ENCODE peak calls at places on chromosomes 11 and 22, in eight cellular contexts. One of them, this sample, is unnamed.

GRCh38 chr11:111797145-111797581 is 31.0 kb upstream of the PPP2R1B start:
- DNase-seq in GM12878: peak; percentile 34
- DNase-seq in psoas muscle: no peak
- DNase-seq in SK-N-SH: no peak
- DNase-seq in fibroblast of lung: peak; percentile 41
- DNase-seq in heart right ventricle: no peak
- DNase-seq in heart left ventricle: no peak
- DNase-seq in HCT116: no peak
- DNase-seq in this sample: no peak

GRCh38 chr22:41532908-41533825 is 11.1 kb downstream of the POLR3H start:
- DNase-seq in GM12878: no peak
- DNase-seq in psoas muscle: peak; percentile 92
- DNase-seq in heart left ventricle: peak; percentile 71
- DNase-seq in heart right ventricle: peak; percentile 84
- DNase-seq in fibroblast of lung: peak; percentile 30
- DNase-seq in HCT116: no peak
- DNase-seq in SK-N-SH: peak; percentile 71
- DNase-seq in this sample: no peak

GRCh38 chr11:126790550-126790981 is 210.0 kb downstream of the KIRREL3 start:
- DNase-seq in heart right ventricle: no peak
- DNase-seq in SK-N-SH: no peak
- DNase-seq in fibroblast of lung: peak; percentile 98
- DNase-seq in GM12878: no peak
- DNase-seq in psoas muscle: no peak
- DNase-seq in heart left ventricle: no peak
- DNase-seq in HCT116: no peak
- DNase-seq in this sample: no peak

GRCh38 chr11:44096360-44097188 is 1.1 kb downstream of the EXT2 start:
- DNase-seq in psoas muscle: no peak
- DNase-seq in heart right ventricle: no peak
- DNase-seq in HCT116: no peak
- DNase-seq in GM12878: no peak
- DNase-seq in SK-N-SH: no peak
- DNase-seq in fibroblast of lung: peak; percentile 54
- DNase-seq in heart left ventricle: no peak
- DNase-seq in this sample: no peak

GRCh38 chr22:43476751-43477150 is 64.9 kb downstream of the MPPED1 start:
- DNase-seq in HCT116: no peak
- DNase-seq in heart left ventricle: no peak
- DNase-seq in SK-N-SH: no peak
- DNase-seq in heart right ventricle: no peak
- DNase-seq in GM12878: no peak
- DNase-seq in fibroblast of lung: no peak
- DNase-seq in psoas muscle: no peak
- DNase-seq in this sample: no peak

GRCh38 chr22:43393845-43394474 is 17.9 kb upstream of the MPPED1 start:
- DNase-seq in SK-N-SH: no peak
- DNase-seq in heart right ventricle: no peak
- DNase-seq in psoas muscle: no peak
- DNase-seq in HCT116: no peak
- DNase-seq in fibroblast of lung: no peak
- DNase-seq in heart left ventricle: no peak
- DNase-seq in GM12878: no peak
- DNase-seq in this sample: no peak

GRCh38 chr11:119375629-119376196 is 5.8 kb downstream of the USP2 start:
- DNase-seq in heart left ventricle: peak; percentile 84
- DNase-seq in heart right ventricle: peak; percentile 83
- DNase-seq in psoas muscle: peak; percentile 95
- DNase-seq in GM12878: no peak
- DNase-seq in fibroblast of lung: peak; percentile 80
- DNase-seq in SK-N-SH: peak; percentile 45
- DNase-seq in HCT116: no peak
- DNase-seq in this sample: no peak

GRCh38 chr11:77147668-77148321 is 19.7 kb downstream of the MYO7A start:
- DNase-seq in heart right ventricle: no peak
- DNase-seq in HCT116: no peak
- DNase-seq in fibroblast of lung: peak; percentile 22
- DNase-seq in psoas muscle: no peak
- DNase-seq in SK-N-SH: no peak
- DNase-seq in heart left ventricle: no peak
- DNase-seq in GM12878: no peak
- DNase-seq in this sample: no peak

GRCh38 chr22:36339171-36340065 is 48.3 kb downstream of the MYH9 start:
- DNase-seq in fibroblast of lung: peak; percentile 89
- DNase-seq in SK-N-SH: no peak
- DNase-seq in heart left ventricle: no peak
- DNase-seq in psoas muscle: no peak
- DNase-seq in HCT116: no peak
- DNase-seq in GM12878: no peak
- DNase-seq in heart right ventricle: no peak
- DNase-seq in this sample: no peak

GRCh38 chr11:70226967-70227366 is 23.9 kb downstream of the FADD start:
- DNase-seq in psoas muscle: no peak
- DNase-seq in heart left ventricle: no peak
- DNase-seq in fibroblast of lung: no peak
- DNase-seq in SK-N-SH: peak; percentile 56
- DNase-seq in heart right ventricle: no peak
- DNase-seq in HCT116: peak; percentile 23
- DNase-seq in GM12878: no peak
- DNase-seq in this sample: no peak

GRCh38 chr11:66369073-66369894 is 2.3 kb downstream of the SLC29A2 start:
- DNase-seq in psoas muscle: peak; percentile 45
- DNase-seq in GM12878: no peak
- DNase-seq in heart left ventricle: no peak
- DNase-seq in HCT116: no peak
- DNase-seq in fibroblast of lung: no peak
- DNase-seq in SK-N-SH: no peak
- DNase-seq in heart right ventricle: no peak
- DNase-seq in this sample: no peak

GRCh38 chr11:118155781-118156530 is 3.3 kb upstream of the SCN4B start:
- DNase-seq in psoas muscle: no peak
- DNase-seq in SK-N-SH: peak; percentile 62
- DNase-seq in HCT116: no peak
- DNase-seq in fibroblast of lung: no peak
- DNase-seq in heart left ventricle: no peak
- DNase-seq in heart right ventricle: no peak
- DNase-seq in GM12878: no peak
- DNase-seq in this sample: no peak

GRCh38 chr11:512895-513595 is 6.0 kb upstream of the RNH1 start:
- DNase-seq in SK-N-SH: no peak
- DNase-seq in fibroblast of lung: no peak
- DNase-seq in psoas muscle: no peak
- DNase-seq in HCT116: no peak
- DNase-seq in heart right ventricle: no peak
- DNase-seq in heart left ventricle: no peak
- DNase-seq in GM12878: no peak
- DNase-seq in this sample: no peak

GRCh38 chr11:726278-726915 is 20.4 kb downstream of the EPS8L2 start:
- DNase-seq in fibroblast of lung: peak; percentile 68
- DNase-seq in heart right ventricle: no peak
- DNase-seq in heart left ventricle: no peak
- DNase-seq in SK-N-SH: peak; percentile 71
- DNase-seq in GM12878: no peak
- DNase-seq in psoas muscle: peak; percentile 64
- DNase-seq in HCT116: no peak
- DNase-seq in this sample: no peak

DNA sequence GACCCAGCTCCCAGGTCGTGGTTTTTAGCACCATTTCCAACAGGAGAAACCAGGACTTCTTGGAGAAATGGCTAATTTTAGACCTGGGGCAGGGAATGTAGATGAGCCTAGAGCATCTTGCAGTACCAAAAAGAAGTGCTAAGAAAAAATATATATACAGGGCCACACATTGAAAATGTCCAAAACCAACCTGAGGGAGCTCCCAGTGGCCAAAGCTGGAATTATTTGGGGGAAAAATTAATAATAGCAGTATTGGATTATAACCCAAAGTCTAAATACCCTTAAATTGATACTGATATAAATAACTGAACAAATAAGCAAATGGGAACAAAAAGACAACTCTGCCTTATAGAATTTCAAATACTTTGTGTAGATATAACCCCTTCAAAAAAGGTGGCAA is 108.0 kb downstream of the PARVA start:
- DNase-seq in HCT116: no peak
- DNase-seq in SK-N-SH: no peak
- DNase-seq in GM12878: no peak
- DNase-seq in fibroblast of lung: no peak
- DNase-seq in psoas muscle: no peak
- DNase-seq in heart right ventricle: no peak
- DNase-seq in heart left ventricle: no peak
- DNase-seq in this sample: no peak
- TF ChIP-seq CTCF in HCT116: peak; percentile 51
- TF ChIP-seq CTCF in SK-N-SH: peak; percentile 60
- TF ChIP-seq CTCF in GM12878: no peak
- TF ChIP-seq CTCF in fibroblast of lung: peak; percentile 71
- TF ChIP-seq CTCF in psoas muscle: peak; percentile 24
- TF ChIP-seq CTCF in heart right ventricle: no peak
- TF ChIP-seq CTCF in heart left ventricle: peak; percentile 19
- TF ChIP-seq CTCF in this sample: no peak

GRCh38 chr11:7892751-7893356 is 38.2 kb downstream of the OR10A6 start:
- DNase-seq in GM12878: no peak
- DNase-seq in heart left ventricle: no peak
- DNase-seq in SK-N-SH: peak; percentile 56
- DNase-seq in HCT116: peak; percentile 22
- DNase-seq in fibroblast of lung: peak; percentile 52
- DNase-seq in psoas muscle: no peak
- DNase-seq in heart right ventricle: no peak
- DNase-seq in this sample: no peak

GRCh38 chr11:7896026-7896785 is 34.9 kb downstream of the OR10A6 start:
- DNase-seq in psoas muscle: no peak
- DNase-seq in SK-N-SH: no peak
- DNase-seq in GM12878: no peak
- DNase-seq in heart left ventricle: no peak
- DNase-seq in heart right ventricle: no peak
- DNase-seq in fibroblast of lung: no peak
- DNase-seq in HCT116: no peak
- DNase-seq in this sample: no peak

GRCh38 chr11:7894251-7894650 is 36.8 kb downstream of the OR10A6 start:
- DNase-seq in heart left ventricle: no peak
- DNase-seq in GM12878: no peak
- DNase-seq in fibroblast of lung: no peak
- DNase-seq in HCT116: no peak
- DNase-seq in heart right ventricle: no peak
- DNase-seq in SK-N-SH: no peak
- DNase-seq in psoas muscle: no peak
- DNase-seq in this sample: no peak

GRCh38 chr11:7892059-7892699 is 38.9 kb downstream of the OR10A6 start:
- DNase-seq in HCT116: no peak
- DNase-seq in heart left ventricle: no peak
- DNase-seq in GM12878: no peak
- DNase-seq in heart right ventricle: no peak
- DNase-seq in psoas muscle: no peak
- DNase-seq in fibroblast of lung: peak; percentile 58
- DNase-seq in SK-N-SH: no peak
- DNase-seq in this sample: no peak

DNA sequence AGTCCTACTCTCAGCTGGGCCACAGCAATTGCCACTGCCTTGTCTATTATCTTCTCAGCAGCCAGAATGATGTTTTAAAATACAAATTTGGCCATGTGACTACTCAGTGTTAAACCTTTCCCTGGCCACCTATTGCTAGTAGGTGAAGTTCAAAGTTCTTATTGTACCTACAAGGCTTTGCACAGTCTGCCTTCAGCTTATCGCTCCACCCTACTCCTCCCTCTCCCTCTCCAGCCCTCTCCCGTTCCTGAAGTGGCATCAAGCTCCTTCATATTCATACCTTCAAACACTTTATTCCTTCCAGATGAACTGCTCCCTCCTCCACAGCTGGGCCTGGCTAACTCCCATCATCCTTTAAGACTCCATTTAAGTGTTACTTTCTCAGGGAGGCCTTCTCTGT is 37.3 kb downstream of the OR10A6 start:
- DNase-seq in HCT116: no peak
- DNase-seq in fibroblast of lung: no peak
- DNase-seq in heart right ventricle: no peak
- DNase-seq in psoas muscle: no peak
- DNase-seq in heart left ventricle: no peak
- DNase-seq in SK-N-SH: no peak
- DNase-seq in GM12878: no peak
- DNase-seq in this sample: no peak
- H3K4me1 ChIP-seq in HCT116: no peaks in the 10 kb centered on the region
- H3K4me1 ChIP-seq in fibroblast of lung: peaks cover 21% of the 10 kb centered on the region
- H3K4me1 ChIP-seq in heart right ventricle: peaks cover 9% of the 10 kb centered on the region
- H3K4me1 ChIP-seq in psoas muscle: no peaks in the 10 kb centered on the region
- H3K4me1 ChIP-seq in heart left ventricle: no peaks in the 10 kb centered on the region
- H3K4me1 ChIP-seq in SK-N-SH: no peaks in the 10 kb centered on the region
- H3K4me1 ChIP-seq in GM12878: peaks cover 14% of the 10 kb centered on the region
- H3K4me1 ChIP-seq in this sample: no peaks in the 10 kb centered on the region

DNA sequence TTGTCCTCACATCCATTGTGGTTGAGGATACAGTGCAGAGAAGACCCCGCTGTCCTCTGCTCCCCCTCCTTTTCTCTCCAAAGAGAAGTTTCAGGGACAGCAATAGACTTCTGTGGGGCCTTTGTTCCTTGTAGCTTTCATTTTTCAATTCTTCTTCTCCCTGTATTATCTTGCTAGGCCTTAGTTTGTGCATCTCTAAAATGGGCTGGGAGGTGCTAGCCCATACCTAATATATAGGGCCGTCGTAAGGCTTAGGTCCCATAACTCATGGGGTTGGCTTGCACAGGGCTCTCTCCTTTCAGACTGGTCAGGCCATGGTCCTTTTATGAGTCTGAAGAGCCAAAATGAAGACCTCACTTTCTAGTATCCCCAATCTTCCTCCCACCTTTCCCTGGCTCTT is 33.0 kb downstream of the ZBTB16 start:
- DNase-seq in fibroblast of lung: no peak
- DNase-seq in GM12878: no peak
- DNase-seq in HCT116: no peak
- DNase-seq in psoas muscle: no peak
- DNase-seq in SK-N-SH: no peak
- DNase-seq in heart right ventricle: no peak
- DNase-seq in heart left ventricle: no peak
- DNase-seq in this sample: no peak
- H3K27ac ChIP-seq in fibroblast of lung: no peak overlapping the region
- H3K27ac ChIP-seq in GM12878: no peak overlapping the region
- H3K27ac ChIP-seq in HCT116: no peak overlapping the region
- H3K27ac ChIP-seq in psoas muscle: peak overlapping the region; percentile 99
- H3K27ac ChIP-seq in SK-N-SH: no peak overlapping the region
- H3K27ac ChIP-seq in heart right ventricle: no peak overlapping the region
- H3K27ac ChIP-seq in heart left ventricle: peak overlapping the region; percentile 20
- H3K27ac ChIP-seq in this sample: no peak overlapping the region

DNA sequence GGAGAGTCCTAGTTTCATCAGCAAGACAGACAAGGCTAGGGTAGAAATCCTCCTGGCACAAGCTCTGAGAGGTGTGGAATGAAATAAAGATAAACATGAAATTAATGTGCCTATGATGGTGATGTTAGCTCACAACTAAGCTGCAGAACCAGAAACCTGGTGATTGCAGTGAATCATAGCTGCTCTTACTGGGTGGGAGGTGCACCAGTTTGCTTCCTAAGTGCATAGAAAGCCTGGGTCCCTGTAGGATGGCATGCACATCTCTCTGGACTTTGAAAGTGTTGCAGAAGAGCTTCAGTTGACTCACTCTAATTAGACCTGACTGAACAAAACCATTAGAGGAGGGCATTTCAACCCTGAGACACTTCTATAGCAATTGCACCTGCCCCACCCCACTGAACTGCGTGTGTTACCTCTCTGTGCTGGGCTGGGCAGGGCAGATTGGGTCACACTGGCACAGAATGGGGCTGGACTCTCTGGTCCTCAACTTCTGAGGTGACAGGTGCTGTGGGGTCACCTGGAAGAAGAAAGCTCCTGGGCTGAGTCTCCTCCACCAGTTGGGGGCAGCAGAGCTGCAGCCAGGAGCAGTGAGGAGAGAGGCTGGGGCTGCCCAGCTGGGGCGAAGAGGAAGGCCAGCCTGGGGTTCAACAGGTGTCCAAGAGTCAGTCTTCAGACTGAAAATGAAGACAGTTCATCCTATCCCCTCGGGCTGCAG is 57.9 kb downstream of the GGTLC2 start:
- DNase-seq in SK-N-SH: no peak
- DNase-seq in HCT116: no peak
- DNase-seq in GM12878: no peak
- DNase-seq in heart left ventricle: no peak
- DNase-seq in heart right ventricle: no peak
- DNase-seq in psoas muscle: no peak
- DNase-seq in fibroblast of lung: no peak
- DNase-seq in this sample: no peak
- TF ChIP-seq CTCF in SK-N-SH: no peak
- TF ChIP-seq CTCF in HCT116: peak; percentile 49
- TF ChIP-seq CTCF in GM12878: peak; percentile 48
- TF ChIP-seq CTCF in heart left ventricle: no peak
- TF ChIP-seq CTCF in heart right ventricle: no peak
- TF ChIP-seq CTCF in psoas muscle: no peak
- TF ChIP-seq CTCF in fibroblast of lung: peak; percentile 19
- TF ChIP-seq CTCF in this sample: peak; percentile 28

This sample was measured in esophagus squamous epithelium.